ENCODE peak calls at places on chromosomes 5 and 9, in six cellular contexts. Q, R, D, Y, T and N are unnamed samples.
A peak's percentile ranks its signal among the peaks of the same experiment; 100 is the strongest.

GRCh38 chr9:78032599-78033457 is 1.2 kb upstream of the GNAQ start:
- DNase-seq in Q (no peak), R (no peak), D (no peak), Y (no peak), T (no peak), N (peak; percentile 52)

GRCh38 chr9:35910613-35911488 is 1.6 kb downstream of the SPAAR start:
- DNase-seq in Q (peak; percentile 66), R (peak; percentile 58), D (no peak), Y (no peak), T (peak; percentile 31), N (peak; percentile 73)

GRCh38 chr5:60597570-60597969 is 102.4 kb downstream of the DEPDC1B start:
- DNase-seq in Q (no peak), R (no peak), D (peak; percentile 60), Y (no peak), T (no peak), N (no peak)

GRCh38 chr9:89319015-89319905 is 960 bp downstream of the SECISBP2 start:
- DNase-seq in Q (no peak), R (no peak), D (no peak), Y (peak; percentile 40), T (no peak), N (no peak)

GRCh38 chr9:99021512-99021911 is 77.8 kb downstream of the COL15A1 start:
- DNase-seq in Q (no peak), R (no peak), D (no peak), Y (no peak), T (no peak), N (no peak)

GRCh38 chr9:114339130-114339908 is 9.7 kb downstream of the ORM2 start:
- DNase-seq in Q (no peak), R (peak; percentile 35), D (peak; percentile 46), Y (peak; percentile 86), T (peak; percentile 86), N (peak; percentile 67)

GRCh38 chr5:1110930-1111726 is 735 bp downstream of the SLC12A7 start:
- DNase-seq in Q (no peak), R (no peak), D (no peak), Y (peak; percentile 66), T (peak; percentile 71), N (peak; percentile 83)

GRCh38 chr5:139058121-139058520 is 140.0 kb downstream of the SIL1 start:
- DNase-seq in Q (no peak), R (no peak), D (no peak), Y (no peak), T (no peak), N (no peak)

GRCh38 chr9:109766351-109766750 is 13.6 kb upstream of the PALM2AKAP2 start:
- DNase-seq in Q (no peak), R (no peak), D (no peak), Y (no peak), T (no peak), N (no peak)

GRCh38 chr9:101311759-101312420 is 72.9 kb downstream of the BAAT start:
- DNase-seq in Q (peak; percentile 83), R (peak; percentile 93), D (peak; percentile 23), Y (peak; percentile 38), T (peak; percentile 61), N (peak; percentile 78)

GRCh38 chr5:151724360-151724759 is 34.1 kb downstream of the ATOX1 start:
- DNase-seq in Q (no peak), R (no peak), D (no peak), Y (no peak), T (no peak), N (no peak)

GRCh38 chr5:150078802-150079654 is 7.3 kb downstream of the CSF1R start:
- DNase-seq in Q (no peak), R (no peak), D (no peak), Y (peak; percentile 32), T (no peak), N (no peak)

GRCh38 chr5:156451505-156451904 is 124.5 kb downstream of the SGCD start:
- DNase-seq in Q (no peak), R (no peak), D (no peak), Y (no peak), T (no peak), N (no peak)

GRCh38 chr9:20197976-20198685 is 409.3 kb upstream of the SLC24A2 start:
- DNase-seq in Q (no peak), R (no peak), D (no peak), Y (peak; percentile 10), T (no peak), N (peak; percentile 81)

GRCh38 chr5:176559683-176560082 is 10.5 kb downstream of the CDHR2 start:
- DNase-seq in Q (peak; percentile 50), R (no peak), D (no peak), Y (no peak), T (peak; percentile 47), N (no peak)

GRCh38 chr5:79236364-79236969 is 536 bp downstream of the JMY start:
- DNase-seq in Q (no peak), R (no peak), D (no peak), Y (peak; percentile 82), T (peak; percentile 56), N (peak; percentile 48)

GRCh38 chr5:10590226-10591047 is 26.6 kb downstream of the ANKRD33B start:
- DNase-seq in Q (no peak), R (no peak), D (no peak), Y (peak; percentile 51), T (peak; percentile 38), N (no peak)

GRCh38 chr5:36066540-36067210 is at the start of gene UGT3A2:
- DNase-seq in Q (no peak), R (no peak), D (no peak), Y (peak; percentile 44), T (no peak), N (peak; percentile 67)

GRCh38 chr9:73548201-73548600 is 396.5 kb downstream of the ANXA1 start:
- DNase-seq in Q (no peak), R (no peak), D (no peak), Y (no peak), T (no peak), N (no peak)

GRCh38 chr9:135664801-135665794 is 2.0 kb downstream of the LCN9 start:
- DNase-seq in Q (no peak), R (no peak), D (no peak), Y (peak; percentile 14), T (no peak), N (no peak)

GRCh38 chr5:36733183-36733582 is 126.8 kb downstream of the SLC1A3 start:
- DNase-seq in Q (no peak), R (no peak), D (no peak), Y (no peak), T (no peak), N (no peak)

GRCh38 chr9:98149422-98149821 is 30.4 kb upstream of the TRIM14 start:
- DNase-seq in Q (no peak), R (no peak), D (no peak), Y (no peak), T (no peak), N (no peak)

GRCh38 chr5:54307583-54307982 is 2.8 kb downstream of the ARL15 start:
- DNase-seq in Q (no peak), R (peak; percentile 9), D (no peak), Y (no peak), T (no peak), N (no peak)

DNA sequence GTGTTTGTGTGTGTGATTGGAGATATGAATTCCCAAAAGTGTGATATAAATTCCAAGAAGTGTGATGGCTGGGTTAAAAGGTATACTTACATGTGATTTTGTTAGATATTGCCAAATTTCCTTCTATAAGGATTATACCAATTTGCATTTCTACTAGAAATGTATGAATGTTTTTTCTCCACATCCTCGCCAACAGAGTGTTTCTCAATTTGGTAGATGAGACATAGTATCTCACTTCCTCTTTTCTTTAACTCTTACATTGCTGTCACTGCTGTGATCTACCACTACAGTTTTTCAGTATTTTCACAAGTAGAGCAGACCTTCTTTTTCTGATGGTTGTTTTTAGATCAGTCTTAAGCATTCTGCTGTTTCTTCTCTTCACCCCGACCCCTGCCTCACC is 111.3 kb downstream of the FER start:
- DNase-seq in Q (no peak), R (no peak), D (peak; percentile 58), Y (no peak), T (no peak), N (no peak)
- TF ChIP-seq JUND in Q (no peak), R (no peak), D (no peak), Y (no peak), T (no peak), N (no peak)

GRCh38 chr9:130010151-130010988 is 32.6 kb downstream of the FNBP1 start:
- DNase-seq in Q (no peak), R (no peak), D (no peak), Y (no peak), T (no peak), N (no peak)
- TF ChIP-seq JUND in Q (no peak), R (no peak), D (no peak), Y (no peak), T (no peak), N (no peak)

DNA sequence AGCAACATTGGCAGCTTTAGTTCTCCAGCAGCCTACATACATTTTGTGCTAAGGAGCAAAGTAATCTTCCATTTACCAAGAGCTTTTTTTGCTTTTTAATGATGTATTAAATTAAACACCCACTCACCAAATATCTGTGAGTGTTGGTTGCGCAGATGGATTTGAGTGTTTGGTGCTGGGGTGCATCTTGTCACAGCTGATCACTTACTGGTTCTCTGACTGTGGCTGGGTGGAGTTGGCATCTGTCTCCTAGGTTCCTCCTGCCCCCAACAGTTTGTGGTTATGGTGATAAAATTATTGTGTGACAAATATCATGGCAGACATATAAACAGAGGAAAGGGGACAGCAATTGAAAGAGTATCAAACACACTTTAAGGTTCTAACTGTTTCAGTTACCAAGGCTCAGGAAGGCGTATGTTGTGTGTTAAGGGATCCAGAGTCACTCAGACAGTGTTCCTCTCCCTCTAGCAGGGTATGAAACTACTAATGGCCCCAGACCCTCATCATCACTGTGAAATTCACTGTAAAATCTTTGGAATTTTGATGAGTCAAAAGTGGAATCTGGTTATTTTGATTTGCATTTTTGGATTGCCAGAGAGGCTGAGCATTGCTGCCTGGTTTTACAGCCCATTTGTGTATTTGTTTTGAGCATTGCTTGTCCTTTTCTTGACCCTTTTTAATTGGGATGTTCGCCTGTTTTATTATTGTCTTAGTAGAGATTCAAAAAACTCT is 81.7 kb downstream of the PDE8B start:
- DNase-seq in Q (no peak), R (no peak), D (no peak), Y (no peak), T (no peak), N (no peak)
- TF ChIP-seq JUND in Q (no peak), R (no peak), D (no peak), Y (no peak), T (no peak), N (no peak)

GRCh38 chr5:145942749-145943148 is 6.4 kb downstream of the SH3RF2 start:
- DNase-seq in Q (no peak), R (no peak), D (no peak), Y (no peak), T (no peak), N (no peak)

GRCh38 chr5:145943674-145944121 is 7.3 kb downstream of the SH3RF2 start:
- DNase-seq in Q (peak; percentile 23), R (no peak), D (no peak), Y (no peak), T (peak; percentile 20), N (peak; percentile 58)

GRCh38 chr5:145941096-145941676 is 4.8 kb downstream of the SH3RF2 start:
- DNase-seq in Q (no peak), R (no peak), D (no peak), Y (no peak), T (no peak), N (no peak)

GRCh38 chr5:145941677-145942130 is 5.3 kb downstream of the SH3RF2 start:
- DNase-seq in Q (peak; percentile 39), R (no peak), D (no peak), Y (no peak), T (no peak), N (no peak)

DNA sequence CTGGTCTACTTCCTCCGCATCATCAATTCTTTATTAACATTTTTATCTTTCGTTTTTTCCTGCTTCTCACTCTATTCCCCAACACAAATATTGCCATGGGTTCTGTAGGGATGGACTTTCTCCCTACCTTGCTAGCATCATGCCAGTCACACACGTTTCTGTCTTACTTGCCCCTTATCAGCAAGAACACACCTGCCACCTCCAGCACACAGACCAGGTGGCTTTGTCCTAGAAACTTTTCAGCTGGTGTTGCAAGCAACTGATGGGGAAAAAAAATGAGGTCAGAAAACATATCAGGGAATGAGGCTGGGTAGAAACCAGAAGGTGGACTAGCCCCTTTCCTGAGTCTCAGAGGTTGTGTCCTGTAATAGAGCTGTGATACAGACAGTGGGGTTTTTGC is 5.8 kb downstream of the SH3RF2 start:
- DNase-seq in Q (no peak), R (no peak), D (no peak), Y (no peak), T (no peak), N (no peak)
- TF ChIP-seq JUND in Q (no peak), R (no peak), D (no peak), Y (no peak), T (no peak), N (no peak)